ENCODE peak calls at places on chromosomes 11 and 22, in five cellular contexts. J is mesenchymal stem cell, Q is HL-60, T is tibial artery, D is pancreas. R is an unnamed sample.

GRCh38 chr11:6640036-6640984 is 15.3 kb downstream of the DCHS1 start:
- DNase-seq in J (no peak), Q (no peak), T (no peak), D (no peak), R (no peak)

GRCh38 chr11:103546236-103546635 is 437.0 kb downstream of the DYNC2H1 start:
- DNase-seq in J (no peak), Q (no peak), T (no peak), D (no peak), R (no peak)

GRCh38 chr11:32420937-32421532 is 14.3 kb downstream of the WT1 start:
- DNase-seq in J (no peak), Q (peak; percentile 84), T (no peak), D (no peak), R (no peak)

GRCh38 chr11:46238078-46238966 is 39.1 kb upstream of the CREB3L1 start:
- DNase-seq in J (peak; percentile 72), Q (peak; percentile 37), T (peak; percentile 82), D (peak; percentile 52), R (no peak)

GRCh38 chr11:19711911-19712280 is 741 bp upstream of the NAV2 start:
- DNase-seq in J (no peak), Q (no peak), T (no peak), D (no peak), R (no peak)

GRCh38 chr11:123531325-123531724 is 101.3 kb downstream of the GRAMD1B start:
- DNase-seq in J (no peak), Q (no peak), T (no peak), D (no peak), R (no peak)

GRCh38 chr11:128841461-128842072 is 25.5 kb downstream of the KCNJ1 start:
- DNase-seq in J (no peak), Q (no peak), T (no peak), D (peak; percentile 79), R (no peak)

GRCh38 chr22:49992921-49993648 is 19.5 kb downstream of the IL17REL start:
- DNase-seq in J (peak; percentile 57), Q (peak; percentile 67), T (peak; percentile 69), D (peak; percentile 51), R (no peak)

GRCh38 chr11:117175104-117175503 is 3.4 kb upstream of the SIDT2 start:
- DNase-seq in J (no peak), Q (no peak), T (no peak), D (no peak), R (no peak)

GRCh38 chr22:40732996-40733292 is 53.7 kb downstream of the MCHR1 start:
- DNase-seq in J (no peak), Q (no peak), T (no peak), D (no peak), R (no peak)
- H3K4me3 ChIP-seq in J (no peak overlapping the region), Q (no peak overlapping the region), T (no peak overlapping the region), D (no peak overlapping the region), R (no peak overlapping the region)

GRCh38 chr22:46128606-46129005 is 21.7 kb upstream of the PPARA start:
- DNase-seq in J (no peak), Q (no peak), T (no peak), D (no peak), R (no peak)
- H3K4me3 ChIP-seq in J (no peak overlapping the region), Q (no peak overlapping the region), T (no peak overlapping the region), D (no peak overlapping the region), R (no peak overlapping the region)

DNA sequence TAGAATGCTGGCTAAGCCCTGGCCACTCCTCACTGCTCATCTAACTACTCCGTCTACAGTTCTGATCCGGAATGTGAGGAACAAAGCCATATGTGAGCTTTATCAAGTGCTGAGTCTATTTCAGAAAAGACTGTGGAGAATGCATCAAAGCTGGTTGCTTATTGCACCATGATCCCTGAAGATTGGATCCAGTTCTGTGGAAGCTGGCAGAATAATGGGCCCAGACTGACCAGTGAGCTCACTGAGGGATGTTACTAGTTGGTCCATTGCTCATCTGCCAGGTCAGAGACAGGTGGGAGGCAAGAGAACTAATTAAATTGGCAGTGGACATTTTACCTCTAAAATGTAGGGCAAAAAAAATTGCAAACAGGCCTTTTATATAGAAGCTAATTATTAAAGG is 681.3 kb downstream of the NTM start:
- DNase-seq in J (no peak), Q (no peak), T (no peak), D (no peak), R (no peak)
- H3K4me3 ChIP-seq in J (no peak overlapping the region), Q (no peak overlapping the region), T (no peak overlapping the region), D (no peak overlapping the region), R (no peak overlapping the region)

DNA sequence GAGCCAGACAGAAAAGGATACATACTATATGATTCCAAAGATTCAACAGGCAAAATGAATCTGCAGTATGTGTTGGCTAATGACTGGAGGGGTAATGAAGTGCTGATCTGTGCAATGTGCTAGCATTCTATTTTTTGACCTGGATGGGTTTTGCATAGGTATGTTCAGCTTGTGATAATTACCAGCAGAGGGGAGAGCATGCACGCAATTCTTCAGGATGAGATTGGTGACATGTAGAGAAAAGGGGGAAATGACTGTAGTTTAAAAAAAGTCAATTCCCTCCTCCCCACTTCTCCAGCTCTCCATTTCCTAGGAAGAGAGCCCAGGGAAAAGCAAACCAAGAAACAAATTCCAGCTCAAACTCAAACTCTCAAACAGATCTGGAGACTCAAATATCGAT is 566 bp upstream of the CCDC81 start:
- DNase-seq in J (no peak), Q (no peak), T (no peak), D (no peak), R (no peak)
- H3K4me3 ChIP-seq in J (peak overlapping the region; percentile 72), Q (no peak overlapping the region), T (peak overlapping the region; percentile 16), D (no peak overlapping the region), R (peak overlapping the region; percentile 27)

R was measured in skeletal muscle cell.